ENCODE peak calls at places on chromosomes 16 and 17, in seven cellular contexts. Y is prostate gland; K is ELR; Q is pancreas; Z is activated T-helper 1 cell treated with Interleukin-2 at 50 U/mL for 16 hours; M is HFFc6; N is stimulated activated naive CD4-positive, alpha-beta T cell treated with Interleukin-2 at 50 U/mL for 16 hours. P is an unnamed sample.

GRCh38 chr17:81329927-81330883 is 35.1 kb upstream of the SLC38A10 start:
- DNase-seq in Y (no peak), K (peak), Q (no peak), Z (no peak), M (no peak), N (no peak), P (no peak)

GRCh38 chr17:59812139-59812538 is 80.6 kb downstream of the TUBD1 start:
- DNase-seq in Y (no peak), K (no peak), Q (no peak), Z (no peak), M (no peak), N (no peak), P (no peak)

GRCh38 chr16:52193441-52193840 is 353.5 kb downstream of the TOX3 start:
- DNase-seq in Y (no peak), K (no peak), Q (no peak), Z (no peak), M (no peak), N (no peak), P (no peak)

GRCh38 chr16:74740795-74741304 is 33.8 kb downstream of the FA2H start:
- DNase-seq in Y (peak), K (no peak), Q (peak), Z (no peak), M (no peak), N (no peak), P (no peak)

GRCh38 chr16:78961464-78961863 is 639.1 kb downstream of the MAF start:
- DNase-seq in Y (no peak), K (no peak), Q (no peak), Z (no peak), M (no peak), N (no peak), P (no peak)

GRCh38 chr16:67659675-67660563 is at the start of gene ACD:
- DNase-seq in Y (peak), K (peak), Q (peak), Z (peak), M (peak), N (peak), P (peak)

GRCh38 chr16:75486014-75486404 is 9.2 kb downstream of the CHST6 start:
- DNase-seq in Y (peak), K (no peak), Q (no peak), Z (no peak), M (no peak), N (no peak), P (no peak)

GRCh38 chr17:78458739-78459335 is 80.4 kb downstream of the PGS1 start:
- DNase-seq in Y (no peak), K (no peak), Q (no peak), Z (no peak), M (no peak), N (no peak), P (no peak)

GRCh38 chr16:59707441-59707840 is 973.3 kb upstream of the GOT2 start:
- DNase-seq in Y (no peak), K (no peak), Q (no peak), Z (no peak), M (no peak), N (no peak), P (no peak)

GRCh38 chr17:1939979-1940809 is 84.9 kb downstream of the RTN4RL1 start:
- DNase-seq in Y (no peak), K (no peak), Q (no peak), Z (no peak), M (no peak), N (no peak), P (no peak)

GRCh38 chr17:17768415-17769088 is 68.2 kb downstream of the SREBF1 start:
- DNase-seq in Y (peak), K (no peak), Q (no peak), Z (no peak), M (no peak), N (no peak), P (no peak)

GRCh38 chr16:79703066-79703465 is 102.5 kb upstream of the MAF start:
- DNase-seq in Y (no peak), K (no peak), Q (no peak), Z (no peak), M (no peak), N (no peak), P (no peak)

GRCh38 chr17:9937164-9937835 is 32.2 kb upstream of the RCVRN start:
- DNase-seq in Y (peak), K (no peak), Q (no peak), Z (no peak), M (no peak), N (no peak), P (no peak)

GRCh38 chr16:17252064-17252463 is 218.7 kb downstream of the XYLT1 start:
- DNase-seq in Y (no peak), K (no peak), Q (no peak), Z (no peak), M (no peak), N (no peak), P (no peak)

GRCh38 chr17:39063681-39064069 is 87.8 kb downstream of the PLXDC1 start:
- DNase-seq in Y (no peak), K (no peak), Q (no peak), Z (no peak), M (no peak), N (no peak), P (no peak)

GRCh38 chr17:30921544-30922196 is at the start of gene ADAP2:
- DNase-seq in Y (peak), K (peak), Q (peak), Z (no peak), M (no peak), N (no peak), P (no peak)

GRCh38 chr17:63437287-63438091 is 8.6 kb downstream of the CYB561 start:
- DNase-seq in Y (no peak), K (no peak), Q (peak), Z (no peak), M (no peak), N (no peak), P (no peak)

GRCh38 chr17:879546-879945 is 97.4 kb downstream of the MRM3 start:
- DNase-seq in Y (peak), K (peak), Q (peak), Z (peak), M (peak), N (peak), P (peak)

GRCh38 chr17:81512560-81512983 is at the start of gene ACTG1:
- DNase-seq in Y (peak), K (peak), Q (peak), Z (peak), M (peak), N (peak), P (peak)

GRCh38 chr16:27313422-27314160 is at the start of gene IL4R:
- DNase-seq in Y (peak), K (peak), Q (peak), Z (peak), M (peak), N (peak), P (peak)

GRCh38 chr17:71147906-71148305 is 972.9 kb upstream of the SOX9 start:
- DNase-seq in Y (no peak), K (no peak), Q (no peak), Z (no peak), M (no peak), N (no peak), P (no peak)

GRCh38 chr16:3810818-3811217 is 69.7 kb downstream of the CREBBP start:
- DNase-seq in Y (no peak), K (no peak), Q (no peak), Z (no peak), M (no peak), N (no peak), P (no peak)

GRCh38 chr16:63735456-63735855 is 1386.4 kb downstream of the CDH11 start:
- DNase-seq in Y (no peak), K (no peak), Q (no peak), Z (no peak), M (no peak), N (no peak), P (no peak)

GRCh38 chr17:63304704-63305261 is 141.3 kb downstream of the CYB561 start:
- DNase-seq in Y (no peak), K (no peak), Q (no peak), Z (no peak), M (no peak), N (no peak), P (no peak)

GRCh38 chr16:85162478-85163277 is 50.4 kb upstream of the CIBAR2 start:
- DNase-seq in Y (no peak), K (peak), Q (no peak), Z (no peak), M (peak), N (no peak), P (no peak)

GRCh38 chr17:21460358-21460757 is 84.2 kb downstream of the KCNJ12 start:
- DNase-seq in Y (no peak), K (peak), Q (no peak), Z (no peak), M (peak), N (no peak), P (no peak)

GRCh38 chr16:65426484-65426883 is 304.6 kb upstream of the CDH11 start:
- DNase-seq in Y (no peak), K (no peak), Q (no peak), Z (no peak), M (no peak), N (no peak), P (no peak)

GRCh38 chr17:1473841-1474240 is 17.8 kb upstream of the CRK start:
- DNase-seq in Y (no peak), K (no peak), Q (no peak), Z (no peak), M (no peak), N (no peak), P (no peak)

GRCh38 chr16:628321-629061 is 2.3 kb upstream of the WFIKKN1 start:
- DNase-seq in Y (no peak), K (no peak), Q (no peak), Z (no peak), M (no peak), N (no peak), P (no peak)

GRCh38 chr17:29251969-29252866 is 5.6 kb downstream of the CRYBA1 start:
- DNase-seq in Y (no peak), K (peak), Q (no peak), Z (no peak), M (peak), N (no peak), P (no peak)

GRCh38 chr17:78780335-78780734 is 1.7 kb downstream of the CYTH1 start:
- DNase-seq in Y (no peak), K (no peak), Q (no peak), Z (no peak), M (no peak), N (no peak), P (no peak)

GRCh38 chr16:56530872-56531271 is 11.0 kb upstream of the BBS2 start:
- DNase-seq in Y (no peak), K (peak), Q (no peak), Z (no peak), M (no peak), N (no peak), P (no peak)

GRCh38 chr16:5350118-5350517 is 252.5 kb upstream of the EEF2KMT start:
- DNase-seq in Y (no peak), K (no peak), Q (no peak), Z (no peak), M (no peak), N (no peak), P (no peak)

GRCh38 chr16:85784813-85785212 is 14.5 kb downstream of the EMC8 start:
- DNase-seq in Y (no peak), K (no peak), Q (no peak), Z (no peak), M (no peak), N (no peak), P (no peak)

GRCh38 chr17:38789185-38789584 is 10.2 kb downstream of the PIP4K2B start:
- DNase-seq in Y (no peak), K (no peak), Q (no peak), Z (no peak), M (peak), N (no peak), P (no peak)

GRCh38 chr17:50225693-50226092 is 24.3 kb upstream of the COL1A1 start:
- DNase-seq in Y (no peak), K (no peak), Q (no peak), Z (no peak), M (no peak), N (no peak), P (no peak)

GRCh38 chr16:84478172-84478948 is 26.1 kb downstream of the MEAK7 start:
- DNase-seq in Y (peak), K (peak), Q (no peak), Z (no peak), M (peak), N (no peak), P (no peak)

GRCh38 chr16:51831595-51832352 is 680.7 kb upstream of the SALL1 start:
- DNase-seq in Y (no peak), K (no peak), Q (no peak), Z (no peak), M (no peak), N (no peak), P (no peak)

GRCh38 chr17:18217412-18218015 is 7.9 kb upstream of the LLGL1 start:
- DNase-seq in Y (peak), K (peak), Q (peak), Z (peak), M (peak), N (peak), P (peak)

P was measured in T-helper 17 cell.